ENCODE peak calls at places on chromosomes 13 and 19, in six cellular contexts. One of them, this sample, is unnamed.
A peak's percentile ranks its signal among the peaks of the same experiment; 100 is the strongest.

GRCh38 chr13:98577823-98578285 is 947 bp upstream of the STK24 start:
- DNase-seq in HepG2: peak; percentile 50
- DNase-seq in IMR-90: no peak
- DNase-seq in K562: no peak
- DNase-seq in A549: no peak
- DNase-seq in GM12878: no peak
- DNase-seq in this sample: no peak

GRCh38 chr19:35164418-35164817 is 9.9 kb downstream of the FXYD5 start:
- DNase-seq in IMR-90: no peak
- DNase-seq in GM12878: no peak
- DNase-seq in K562: peak; percentile 71
- DNase-seq in A549: no peak
- DNase-seq in HepG2: no peak
- DNase-seq in this sample: no peak

GRCh38 chr19:41847351-41848105 is 2.7 kb downstream of the DMRTC2 start:
- DNase-seq in IMR-90: no peak
- DNase-seq in K562: no peak
- DNase-seq in HepG2: no peak
- DNase-seq in A549: no peak
- DNase-seq in GM12878: no peak
- DNase-seq in this sample: no peak

GRCh38 chr19:49761625-49762311 is 1.3 kb downstream of the TSKS start:
- DNase-seq in HepG2: peak; percentile 25
- DNase-seq in K562: peak; percentile 88
- DNase-seq in A549: no peak
- DNase-seq in IMR-90: peak; percentile 56
- DNase-seq in GM12878: no peak
- DNase-seq in this sample: no peak

GRCh38 chr19:56840452-56841193 is at the start of the genes PEG3 and ZIM2:
- DNase-seq in IMR-90: no peak
- DNase-seq in GM12878: no peak
- DNase-seq in HepG2: peak; percentile 85
- DNase-seq in A549: no peak
- DNase-seq in K562: no peak
- DNase-seq in this sample: no peak

GRCh38 chr19:50843701-50844221 is 10.4 kb upstream of the KLK15 start:
- DNase-seq in IMR-90: no peak
- DNase-seq in K562: no peak
- DNase-seq in GM12878: no peak
- DNase-seq in HepG2: no peak
- DNase-seq in A549: no peak
- DNase-seq in this sample: no peak

GRCh38 chr13:28716511-28716910 is 2.3 kb downstream of the SLC46A3 start:
- DNase-seq in A549: no peak
- DNase-seq in GM12878: no peak
- DNase-seq in K562: peak; percentile 9
- DNase-seq in HepG2: no peak
- DNase-seq in IMR-90: peak; percentile 83
- DNase-seq in this sample: no peak

GRCh38 chr13:50299546-50300249 is 284.5 kb downstream of the KCNRG start:
- DNase-seq in K562: no peak
- DNase-seq in GM12878: no peak
- DNase-seq in IMR-90: no peak
- DNase-seq in HepG2: no peak
- DNase-seq in A549: no peak
- DNase-seq in this sample: no peak

GRCh38 chr19:55253842-55254624 is 4.8 kb downstream of the PPP6R1 start:
- DNase-seq in IMR-90: no peak
- DNase-seq in GM12878: peak; percentile 77
- DNase-seq in K562: no peak
- DNase-seq in A549: no peak
- DNase-seq in HepG2: no peak
- DNase-seq in this sample: no peak

GRCh38 chr13:71522976-71523517 is 344.0 kb downstream of the DACH1 start:
- DNase-seq in HepG2: no peak
- DNase-seq in IMR-90: no peak
- DNase-seq in GM12878: no peak
- DNase-seq in A549: no peak
- DNase-seq in K562: no peak
- DNase-seq in this sample: no peak

GRCh38 chr13:93794197-93794885 is 567.7 kb downstream of the GPC6 start:
- DNase-seq in A549: no peak
- DNase-seq in HepG2: no peak
- DNase-seq in GM12878: no peak
- DNase-seq in K562: no peak
- DNase-seq in IMR-90: peak; percentile 42
- DNase-seq in this sample: no peak

GRCh38 chr19:47132522-47132852 is 1.9 kb downstream of the SAE1 start:
- DNase-seq in HepG2: no peak
- DNase-seq in GM12878: no peak
- DNase-seq in A549: no peak
- DNase-seq in IMR-90: no peak
- DNase-seq in K562: no peak
- DNase-seq in this sample: no peak
- TF ChIP-seq BHLHE40 in HepG2: no peak
- TF ChIP-seq BHLHE40 in GM12878: no peak
- TF ChIP-seq BHLHE40 in A549: no peak
- TF ChIP-seq BHLHE40 in IMR-90: no peak
- TF ChIP-seq BHLHE40 in K562: no peak
- TF ChIP-seq BHLHE40 in this sample: no peak

GRCh38 chr19:5903054-5903501 is 512 bp downstream of the NDUFA11 start:
- DNase-seq in IMR-90: peak; percentile 49
- DNase-seq in K562: peak; percentile 56
- DNase-seq in GM12878: no peak
- DNase-seq in HepG2: no peak
- DNase-seq in A549: no peak
- DNase-seq in this sample: no peak
- TF ChIP-seq BHLHE40 in IMR-90: no peak
- TF ChIP-seq BHLHE40 in K562: no peak
- TF ChIP-seq BHLHE40 in GM12878: no peak
- TF ChIP-seq BHLHE40 in HepG2: no peak
- TF ChIP-seq BHLHE40 in A549: no peak
- TF ChIP-seq BHLHE40 in this sample: no peak

GRCh38 chr13:69970521-69970920 is 137.1 kb upstream of the ATXN8OS start:
- DNase-seq in HepG2: no peak
- DNase-seq in K562: no peak
- DNase-seq in GM12878: no peak
- DNase-seq in IMR-90: no peak
- DNase-seq in A549: no peak
- DNase-seq in this sample: no peak
- TF ChIP-seq BHLHE40 in HepG2: no peak
- TF ChIP-seq BHLHE40 in K562: no peak
- TF ChIP-seq BHLHE40 in GM12878: no peak
- TF ChIP-seq BHLHE40 in IMR-90: no peak
- TF ChIP-seq BHLHE40 in A549: no peak
- TF ChIP-seq BHLHE40 in this sample: no peak

DNA sequence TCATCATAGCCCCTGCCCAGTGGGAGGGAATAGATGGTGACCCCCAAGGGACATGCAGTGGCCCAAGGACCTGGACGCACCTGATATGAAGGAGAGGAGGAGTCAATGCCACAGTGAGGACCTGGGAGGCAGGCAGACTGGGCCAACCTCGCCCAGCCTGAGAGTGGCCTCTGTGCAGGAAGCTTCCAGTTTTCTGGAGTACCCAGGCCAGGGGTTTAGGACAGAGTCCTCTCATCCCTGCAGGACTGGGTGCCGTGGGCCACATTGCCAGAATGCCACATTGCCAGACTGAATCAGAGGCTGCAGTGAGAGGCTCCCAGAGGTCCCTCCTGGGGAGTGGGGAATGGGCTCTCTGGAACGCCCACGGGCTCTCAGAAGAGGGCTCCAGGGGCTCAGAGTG is 82.9 kb upstream of the VSTM2B start:
- DNase-seq in GM12878: no peak
- DNase-seq in HepG2: no peak
- DNase-seq in K562: no peak
- DNase-seq in A549: no peak
- DNase-seq in IMR-90: no peak
- DNase-seq in this sample: no peak
- TF ChIP-seq BHLHE40 in GM12878: no peak
- TF ChIP-seq BHLHE40 in HepG2: no peak
- TF ChIP-seq BHLHE40 in K562: no peak
- TF ChIP-seq BHLHE40 in A549: no peak
- TF ChIP-seq BHLHE40 in IMR-90: no peak
- TF ChIP-seq BHLHE40 in this sample: no peak

GRCh38 chr19:18293642-18294466 is 12.4 kb upstream of the JUND start:
- DNase-seq in HepG2: no peak
- DNase-seq in A549: no peak
- DNase-seq in IMR-90: no peak
- DNase-seq in K562: no peak
- DNase-seq in GM12878: no peak
- DNase-seq in this sample: no peak

GRCh38 chr19:18292810-18293641 is 11.6 kb upstream of the JUND start:
- DNase-seq in IMR-90: peak; percentile 57
- DNase-seq in A549: peak; percentile 71
- DNase-seq in K562: peak; percentile 94
- DNase-seq in GM12878: no peak
- DNase-seq in HepG2: peak; percentile 75
- DNase-seq in this sample: peak; percentile 48

GRCh38 chr19:18295034-18295451 is 13.6 kb upstream of the JUND start:
- DNase-seq in HepG2: no peak
- DNase-seq in GM12878: no peak
- DNase-seq in K562: no peak
- DNase-seq in A549: no peak
- DNase-seq in IMR-90: no peak
- DNase-seq in this sample: no peak

GRCh38 chr19:18292460-18292809 is 11.0 kb upstream of the JUND start:
- DNase-seq in K562: no peak
- DNase-seq in IMR-90: no peak
- DNase-seq in HepG2: no peak
- DNase-seq in GM12878: no peak
- DNase-seq in A549: peak; percentile 30
- DNase-seq in this sample: no peak

GRCh38 chr19:18294467-18294864 is 13.0 kb upstream of the JUND start:
- DNase-seq in IMR-90: no peak
- DNase-seq in K562: no peak
- DNase-seq in A549: no peak
- DNase-seq in GM12878: no peak
- DNase-seq in HepG2: no peak
- DNase-seq in this sample: no peak
- TF ChIP-seq BHLHE40 in IMR-90: no peak
- TF ChIP-seq BHLHE40 in K562: no peak
- TF ChIP-seq BHLHE40 in A549: no peak
- TF ChIP-seq BHLHE40 in GM12878: no peak
- TF ChIP-seq BHLHE40 in HepG2: no peak
- TF ChIP-seq BHLHE40 in this sample: no peak

GRCh38 chr13:83752141-83752540 is 130.1 kb downstream of the SLITRK1 start:
- DNase-seq in HepG2: peak; percentile 16
- DNase-seq in GM12878: no peak
- DNase-seq in K562: no peak
- DNase-seq in IMR-90: peak; percentile 47
- DNase-seq in A549: no peak
- DNase-seq in this sample: no peak
- TF ChIP-seq BHLHE40 in HepG2: no peak
- TF ChIP-seq BHLHE40 in GM12878: no peak
- TF ChIP-seq BHLHE40 in K562: no peak
- TF ChIP-seq BHLHE40 in IMR-90: no peak
- TF ChIP-seq BHLHE40 in A549: no peak
- TF ChIP-seq BHLHE40 in this sample: no peak

GRCh38 chr13:113926951-113927660 is 46.8 kb downstream of the C13orf46 start:
- DNase-seq in GM12878: no peak
- DNase-seq in A549: no peak
- DNase-seq in K562: no peak
- DNase-seq in IMR-90: no peak
- DNase-seq in HepG2: no peak
- DNase-seq in this sample: no peak

GRCh38 chr13:113924184-113924583 is 49.7 kb downstream of the C13orf46 start:
- DNase-seq in IMR-90: no peak
- DNase-seq in K562: no peak
- DNase-seq in A549: no peak
- DNase-seq in GM12878: no peak
- DNase-seq in HepG2: no peak
- DNase-seq in this sample: no peak

GRCh38 chr13:113928701-113929627 is 44.9 kb downstream of the C13orf46 start:
- DNase-seq in HepG2: no peak
- DNase-seq in IMR-90: peak; percentile 69
- DNase-seq in GM12878: no peak
- DNase-seq in A549: no peak
- DNase-seq in K562: no peak
- DNase-seq in this sample: no peak

GRCh38 chr13:113927661-113928581 is 46.0 kb downstream of the C13orf46 start:
- DNase-seq in GM12878: no peak
- DNase-seq in HepG2: no peak
- DNase-seq in A549: no peak
- DNase-seq in IMR-90: peak; percentile 99
- DNase-seq in K562: no peak
- DNase-seq in this sample: no peak

DNA sequence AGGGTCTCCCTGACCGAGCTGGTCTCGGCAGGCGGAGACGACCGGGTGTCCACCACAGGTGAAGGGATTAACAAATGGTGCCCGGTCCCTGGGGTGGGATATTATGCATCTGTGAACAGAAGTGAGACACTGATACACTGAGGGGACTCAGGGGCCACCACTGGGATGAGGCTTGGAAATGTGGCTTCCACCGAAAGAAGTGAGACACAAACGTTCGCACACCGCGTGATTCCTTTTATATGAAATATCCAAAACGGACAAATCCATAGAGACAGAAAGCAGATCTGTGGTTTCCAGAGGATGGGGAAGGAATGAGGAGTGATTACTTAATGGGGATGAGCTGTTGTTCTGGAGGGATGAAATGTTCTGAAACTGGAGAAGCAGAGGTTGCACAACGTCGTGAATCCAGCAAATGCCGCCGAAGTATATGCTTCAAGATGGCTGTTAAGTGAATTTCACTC is 47.5 kb downstream of the C13orf46 start:
- DNase-seq in GM12878: no peak
- DNase-seq in A549: no peak
- DNase-seq in K562: no peak
- DNase-seq in IMR-90: peak; percentile 60
- DNase-seq in HepG2: no peak
- DNase-seq in this sample: no peak
- TF ChIP-seq BHLHE40 in GM12878: no peak
- TF ChIP-seq BHLHE40 in A549: no peak
- TF ChIP-seq BHLHE40 in K562: no peak
- TF ChIP-seq BHLHE40 in IMR-90: no peak
- TF ChIP-seq BHLHE40 in HepG2: no peak
- TF ChIP-seq BHLHE40 in this sample: no peak

GRCh38 chr13:75052616-75053015 is 429.4 kb downstream of the TBC1D4 start:
- DNase-seq in IMR-90: no peak
- DNase-seq in A549: no peak
- DNase-seq in K562: no peak
- DNase-seq in HepG2: no peak
- DNase-seq in GM12878: no peak
- DNase-seq in this sample: no peak
- TF ChIP-seq BHLHE40 in IMR-90: no peak
- TF ChIP-seq BHLHE40 in A549: no peak
- TF ChIP-seq BHLHE40 in K562: no peak
- TF ChIP-seq BHLHE40 in HepG2: no peak
- TF ChIP-seq BHLHE40 in GM12878: no peak
- TF ChIP-seq BHLHE40 in this sample: no peak

This sample was measured in HEK293T.